ENCODE peak calls at places on chromosome 12, in five cellular contexts. O, Q, P, N and X are unnamed samples.

GRCh38 chr12:84276215-84276614 is 636.4 kb downstream of the SLC6A15 start:
- DNase-seq in O (no peak), Q (no peak), P (no peak), N (peak; percentile 0), X (no peak)

GRCh38 chr12:84070311-84070710 is 842.3 kb downstream of the SLC6A15 start:
- DNase-seq in O (peak; percentile 9), Q (no peak), P (no peak), N (peak; percentile 89), X (no peak)

GRCh38 chr12:102824218-102824835 is 92.7 kb downstream of the PAH start:
- DNase-seq in O (no peak), Q (peak; percentile 14), P (no peak), N (peak; percentile 2), X (no peak)

GRCh38 chr12:94047781-94048567 is 100.4 kb upstream of the PLXNC1 start:
- DNase-seq in O (no peak), Q (no peak), P (no peak), N (no peak), X (no peak)

GRCh38 chr12:91511795-91512420 is 329.3 kb upstream of the DCN start:
- DNase-seq in O (no peak), Q (no peak), P (no peak), N (no peak), X (no peak)

GRCh38 chr12:6782119-6782518 is 7.2 kb upstream of the CD4 start:
- DNase-seq in O (no peak), Q (no peak), P (no peak), N (no peak), X (no peak)

GRCh38 chr12:15535287-15535895 is 213.1 kb downstream of the PTPRO start:
- DNase-seq in O (no peak), Q (no peak), P (no peak), N (no peak), X (no peak)

GRCh38 chr12:94416613-94417012 is 43.1 kb downstream of the CEP83 start:
- DNase-seq in O (no peak), Q (no peak), P (no peak), N (no peak), X (no peak)

GRCh38 chr12:103100226-103100866 is 142.9 kb downstream of the ASCL1 start:
- DNase-seq in O (no peak), Q (no peak), P (no peak), N (no peak), X (no peak)

GRCh38 chr12:5889381-5890047 is 55.5 kb downstream of the ANO2 start:
- DNase-seq in O (no peak), Q (no peak), P (no peak), N (no peak), X (no peak)

GRCh38 chr12:75783093-75783877 is 248.3 kb downstream of the PHLDA1 start:
- DNase-seq in O (no peak), Q (peak; percentile 55), P (no peak), N (peak; percentile 21), X (no peak)

GRCh38 chr12:85823436-85824179 is 12.6 kb downstream of the RASSF9 start:
- DNase-seq in O (no peak), Q (no peak), P (no peak), N (peak; percentile 42), X (no peak)

GRCh38 chr12:6062427-6063378 is 61.8 kb downstream of the VWF start:
- DNase-seq in O (peak; percentile 58), Q (peak; percentile 51), P (no peak), N (peak; percentile 48), X (no peak)

GRCh38 chr12:88639361-88639760 is 59.1 kb upstream of the KITLG start:
- DNase-seq in O (no peak), Q (no peak), P (no peak), N (peak; percentile 72), X (no peak)

GRCh38 chr12:104740668-104741067 is 217.4 kb downstream of the SLC41A2 start:
- DNase-seq in O (peak; percentile 41), Q (no peak), P (no peak), N (no peak), X (no peak)

GRCh38 chr12:27922591-27923139 is 49.9 kb downstream of the PTHLH start:
- DNase-seq in O (no peak), Q (peak; percentile 74), P (no peak), N (peak; percentile 66), X (no peak)

GRCh38 chr12:124463341-124463861 is 104.0 kb downstream of the NCOR2 start:
- DNase-seq in O (no peak), Q (no peak), P (no peak), N (no peak), X (no peak)

GRCh38 chr12:57485695-57486094 is 2.2 kb upstream of the MARS1 start:
- DNase-seq in O (no peak), Q (no peak), P (no peak), N (no peak), X (no peak)

GRCh38 chr12:66942741-66943465 is 264.0 kb upstream of the GRIP1 start:
- DNase-seq in O (no peak), Q (no peak), P (no peak), N (no peak), X (no peak)

GRCh38 chr12:72380441-72380840 is 108.3 kb downstream of the TRHDE start:
- DNase-seq in O (no peak), Q (no peak), P (no peak), N (no peak), X (no peak)

GRCh38 chr12:85029456-85029855 is 6.6 kb downstream of the TSPAN19 start:
- DNase-seq in O (no peak), Q (no peak), P (no peak), N (peak; percentile 26), X (no peak)

GRCh38 chr12:123645851-123646250 is 12.2 kb downstream of the GTF2H3 start:
- DNase-seq in O (no peak), Q (no peak), P (no peak), N (no peak), X (no peak)

GRCh38 chr12:42918387-42918786 is 328.8 kb upstream of the PRICKLE1 start:
- DNase-seq in O (no peak), Q (no peak), P (no peak), N (no peak), X (no peak)

GRCh38 chr12:132356686-132357622 is 27.6 kb upstream of the GALNT9 start:
- DNase-seq in O (peak; percentile 47), Q (no peak), P (no peak), N (peak; percentile 16), X (no peak)

GRCh38 chr12:132357623-132358186 is 28.3 kb upstream of the GALNT9 start:
- DNase-seq in O (no peak), Q (no peak), P (no peak), N (no peak), X (no peak)

GRCh38 chr12:132359551-132359950 is 30.2 kb upstream of the GALNT9 start:
- DNase-seq in O (no peak), Q (no peak), P (no peak), N (no peak), X (no peak)

GRCh38 chr12:132360906-132361777 is 31.8 kb upstream of the GALNT9 start:
- DNase-seq in O (no peak), Q (no peak), P (no peak), N (no peak), X (no peak)

DNA sequence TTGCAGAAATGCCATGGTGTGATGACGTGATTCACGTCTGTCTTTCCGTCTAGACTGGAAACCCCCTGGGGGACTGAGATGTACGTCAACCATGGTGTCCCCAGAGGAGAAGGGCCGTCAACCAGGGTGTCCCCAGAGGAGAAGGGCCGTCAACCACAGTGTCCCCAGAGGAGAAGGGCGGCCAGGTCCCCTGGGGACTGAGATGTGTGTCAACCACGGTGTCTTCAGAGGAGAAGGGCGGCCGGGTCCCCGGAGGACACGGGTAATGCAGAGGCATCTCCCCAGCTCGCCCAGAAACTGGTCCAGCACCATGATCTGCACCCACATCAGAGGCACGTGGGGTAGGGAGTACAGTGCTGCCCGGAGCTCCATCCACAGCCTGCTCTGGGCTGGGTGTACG is 30.6 kb upstream of the GALNT9 start:
- DNase-seq in O (no peak), Q (no peak), P (no peak), N (no peak), X (no peak)
- H3K9me3 ChIP-seq in O (no peaks in the 10 kb centered on the region), Q (no peaks in the 10 kb centered on the region), P (no peaks in the 10 kb centered on the region), N (peaks cover 44% of the 10 kb centered on the region), X (peaks cover 7% of the 10 kb centered on the region)

DNA sequence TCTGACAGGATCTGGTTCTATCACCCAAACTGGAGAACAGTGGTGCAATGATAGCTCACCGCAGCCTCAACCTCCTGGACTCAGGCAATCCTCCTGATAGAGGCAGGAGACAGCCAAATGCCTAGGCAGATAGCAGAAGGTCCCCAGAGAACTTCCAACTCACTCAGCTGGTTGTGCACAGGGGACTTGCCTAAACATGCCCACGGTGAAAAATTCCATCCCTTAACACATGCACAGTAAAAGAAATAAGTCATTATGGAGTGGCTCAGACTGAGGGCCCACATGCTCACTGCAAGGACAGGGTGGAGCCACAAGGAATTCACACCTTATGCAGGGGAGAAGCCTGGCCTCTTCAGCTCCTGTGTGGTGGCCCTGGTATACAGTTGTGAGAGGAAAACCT is 525.8 kb upstream of the ATP2B1 start:
- DNase-seq in O (no peak), Q (no peak), P (no peak), N (peak; percentile 9), X (no peak)
- H3K9me3 ChIP-seq in O (no peaks in the 10 kb centered on the region), Q (no peaks in the 10 kb centered on the region), P (no peaks in the 10 kb centered on the region), N (no peaks in the 10 kb centered on the region), X (no peaks in the 10 kb centered on the region)

GRCh38 chr12:694734-695503 is 31.7 kb upstream of the NINJ2 start:
- DNase-seq in O (no peak), Q (no peak), P (no peak), N (no peak), X (no peak)
- H3K9me3 ChIP-seq in O (peaks cover 16% of the 10 kb centered on the region), Q (no peaks in the 10 kb centered on the region), P (no peaks in the 10 kb centered on the region), N (peaks cover 14% of the 10 kb centered on the region), X (no peaks in the 10 kb centered on the region)

GRCh38 chr12:50728417-50728816 is 35.5 kb upstream of the ATF1 start:
- DNase-seq in O (no peak), Q (no peak), P (no peak), N (no peak), X (no peak)

GRCh38 chr12:50723870-50724269 is 40.0 kb upstream of the ATF1 start:
- DNase-seq in O (no peak), Q (no peak), P (no peak), N (peak; percentile 11), X (no peak)

GRCh38 chr12:50725011-50725899 is 38.6 kb upstream of the ATF1 start:
- DNase-seq in O (no peak), Q (peak; percentile 30), P (no peak), N (peak; percentile 35), X (no peak)

GRCh38 chr12:50728841-50729240 is 35.1 kb upstream of the ATF1 start:
- DNase-seq in O (no peak), Q (no peak), P (no peak), N (no peak), X (no peak)

DNA sequence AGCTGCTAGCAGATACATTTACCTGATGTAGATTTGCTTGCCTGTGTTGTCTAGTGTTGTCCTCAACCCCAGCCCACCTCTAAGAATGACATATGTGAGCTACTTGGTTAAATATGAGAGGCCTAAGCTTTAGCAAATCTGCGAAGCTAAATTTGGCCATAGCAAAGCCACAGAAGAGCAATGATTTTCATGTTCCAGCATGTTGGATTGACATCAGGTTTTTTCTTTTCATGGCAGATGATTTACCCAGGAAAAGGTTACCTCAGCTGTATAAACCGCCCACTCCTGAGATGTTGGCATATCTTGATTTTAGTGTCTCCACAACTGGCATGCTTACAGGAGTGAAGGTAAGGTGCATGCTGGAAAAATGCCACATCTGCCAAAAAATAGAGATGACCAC is 36.4 kb upstream of the ATF1 start:
- DNase-seq in O (no peak), Q (no peak), P (no peak), N (no peak), X (no peak)
- H3K9me3 ChIP-seq in O (no peaks in the 10 kb centered on the region), Q (no peaks in the 10 kb centered on the region), P (no peaks in the 10 kb centered on the region), N (no peaks in the 10 kb centered on the region), X (no peaks in the 10 kb centered on the region)